ENCODE peak calls at places on chromosomes 3 and 15, in eight cellular contexts. X is central memory CD4-positive, alpha-beta T cell; N is M059J; M is CD8-positive, alpha-beta memory T cell; I is stimulated activated CD8-positive, alpha-beta memory T cell treated with anti-CD3 and anti-CD28 coated beads, Interleukin-4, amount 100 ng/mL, for 48 hours; R is NCI-H187; F is caudate nucleus; P is activated CD8-positive, alpha-beta memory T cell treated with anti-CD3 and anti-CD28 coated beads for 48 hours. O is an unnamed sample.

GRCh38 chr3:124886168-124887051 is 755 bp downstream of the ITGB5 start:
- DNase-seq in X (no peak), N (peak), M (no peak), I (peak), R (no peak), F (peak), P (peak), O (no peak)

GRCh38 chr3:197372076-197372661 is 73.8 kb upstream of the DLG1 start:
- DNase-seq in X (no peak), N (peak), M (no peak), I (no peak), R (peak), F (no peak), P (no peak), O (no peak)

GRCh38 chr3:62538706-62539356 is 165.5 kb upstream of the FEZF2 start:
- DNase-seq in X (no peak), N (no peak), M (no peak), I (no peak), R (no peak), F (no peak), P (no peak), O (no peak)

GRCh38 chr15:77482570-77482969 is 61.9 kb downstream of the HMG20A start:
- DNase-seq in X (no peak), N (peak), M (no peak), I (no peak), R (no peak), F (no peak), P (no peak), O (no peak)

GRCh38 chr3:94004301-94004910 is 24.0 kb downstream of the STX19 start:
- DNase-seq in X (peak), N (peak), M (no peak), I (no peak), R (no peak), F (no peak), P (no peak), O (no peak)

GRCh38 chr15:41001524-41001923 is 48.3 kb downstream of the CHAC1 start:
- DNase-seq in X (no peak), N (peak), M (no peak), I (no peak), R (no peak), F (no peak), P (no peak), O (no peak)

GRCh38 chr3:114709102-114709501 is 415.3 kb downstream of the TIGIT start:
- DNase-seq in X (no peak), N (peak), M (no peak), I (no peak), R (no peak), F (no peak), P (no peak), O (no peak)

GRCh38 chr3:119206611-119207511 is 33.5 kb downstream of the UPK1B start:
- DNase-seq in X (no peak), N (peak), M (no peak), I (no peak), R (no peak), F (no peak), P (no peak), O (no peak)

GRCh38 chr3:148727242-148727641 is 29.5 kb downstream of the AGTR1 start:
- DNase-seq in X (no peak), N (peak), M (no peak), I (no peak), R (no peak), F (no peak), P (no peak), O (no peak)

GRCh38 chr3:172034786-172035685 is 4.3 kb upstream of the FNDC3B start:
- DNase-seq in X (peak), N (peak), M (no peak), I (no peak), R (no peak), F (no peak), P (no peak), O (no peak)

GRCh38 chr3:29280675-29281264 is at the start of gene RBMS3:
- DNase-seq in X (no peak), N (peak), M (no peak), I (peak), R (no peak), F (peak), P (no peak), O (no peak)

GRCh38 chr3:168511428-168512014 is 415.8 kb upstream of the GOLIM4 start:
- DNase-seq in X (no peak), N (peak), M (no peak), I (no peak), R (no peak), F (no peak), P (no peak), O (no peak)

GRCh38 chr3:105747621-105748165 is 121.1 kb downstream of the CBLB start:
- DNase-seq in X (no peak), N (no peak), M (no peak), I (no peak), R (no peak), F (no peak), P (no peak), O (no peak)

GRCh38 chr3:179555604-179556003 is 7.1 kb upstream of the ACTL6A start:
- DNase-seq in X (no peak), N (no peak), M (no peak), I (no peak), R (no peak), F (no peak), P (no peak), O (no peak)

GRCh38 chr3:116179091-116179490 is 266.2 kb downstream of the LSAMP start:
- DNase-seq in X (no peak), N (peak), M (no peak), I (no peak), R (no peak), F (no peak), P (no peak), O (no peak)

GRCh38 chr3:23659274-23659673 is 146.5 kb upstream of the UBE2E1 start:
- DNase-seq in X (no peak), N (no peak), M (no peak), I (no peak), R (no peak), F (no peak), P (no peak), O (no peak)

GRCh38 chr3:13414040-13414729 is 5.9 kb downstream of the NUP210 start:
- DNase-seq in X (peak), N (peak), M (peak), I (peak), R (no peak), F (no peak), P (peak), O (peak)

GRCh38 chr3:177452487-177452886 is 255.2 kb upstream of the TBL1XR1 start:
- DNase-seq in X (no peak), N (peak), M (no peak), I (no peak), R (no peak), F (no peak), P (no peak), O (no peak)

GRCh38 chr15:41887161-41887560 is 6.7 kb downstream of the SPTBN5 start:
- DNase-seq in X (no peak), N (no peak), M (no peak), I (no peak), R (no peak), F (no peak), P (no peak), O (no peak)

GRCh38 chr3:45322616-45323015 is 65.8 kb upstream of the LARS2 start:
- DNase-seq in X (no peak), N (no peak), M (no peak), I (no peak), R (no peak), F (no peak), P (no peak), O (no peak)

GRCh38 chr3:185164428-185165217 is 11.8 kb upstream of the C3orf70 start:
- DNase-seq in X (no peak), N (no peak), M (no peak), I (no peak), R (no peak), F (no peak), P (no peak), O (no peak)

GRCh38 chr15:37767841-37768455 is 166.5 kb upstream of the TMCO5A start:
- DNase-seq in X (no peak), N (peak), M (no peak), I (no peak), R (no peak), F (no peak), P (no peak), O (no peak)

GRCh38 chr3:101850327-101851048 is 1.2 kb downstream of the NFKBIZ start:
- DNase-seq in X (peak), N (peak), M (peak), I (peak), R (no peak), F (no peak), P (peak), O (peak)

GRCh38 chr15:65619636-65620290 is 2.0 kb upstream of the SLC24A1 start:
- DNase-seq in X (no peak), N (no peak), M (no peak), I (no peak), R (no peak), F (no peak), P (no peak), O (no peak)

GRCh38 chr3:129305592-129306091 is 27.0 kb downstream of the HMCES start:
- DNase-seq in X (no peak), N (peak), M (no peak), I (no peak), R (no peak), F (no peak), P (no peak), O (no peak)

GRCh38 chr3:187223799-187224198 is 26.5 kb downstream of the RTP1 start:
- DNase-seq in X (no peak), N (peak), M (no peak), I (no peak), R (no peak), F (no peak), P (no peak), O (no peak)

GRCh38 chr3:100340527-100340926 is 6.0 kb downstream of the NIT2 start:
- DNase-seq in X (no peak), N (no peak), M (no peak), I (no peak), R (no peak), F (no peak), P (no peak), O (no peak)

GRCh38 chr3:77038468-77038927 is 1.4 kb upstream of the ROBO2 start:
- DNase-seq in X (no peak), N (peak), M (no peak), I (no peak), R (peak), F (peak), P (no peak), O (no peak)

GRCh38 chr15:96181873-96182301 is 148.6 kb upstream of the NR2F2 start:
- DNase-seq in X (no peak), N (peak), M (no peak), I (no peak), R (no peak), F (no peak), P (no peak), O (no peak)

GRCh38 chr3:157354722-157355121 is 81.9 kb upstream of the PTX3 start:
- DNase-seq in X (no peak), N (peak), M (no peak), I (no peak), R (no peak), F (no peak), P (no peak), O (no peak)

GRCh38 chr3:69426905-69427304 is 41.0 kb upstream of the FRMD4B start:
- DNase-seq in X (no peak), N (no peak), M (no peak), I (no peak), R (no peak), F (no peak), P (no peak), O (no peak)

GRCh38 chr3:49775538-49775937 is 10.8 kb downstream of the IP6K1 start:
- DNase-seq in X (no peak), N (no peak), M (no peak), I (no peak), R (no peak), F (no peak), P (no peak), O (no peak)

GRCh38 chr3:88141458-88142083 is 8.2 kb upstream of the C3orf38 start:
- DNase-seq in X (no peak), N (peak), M (no peak), I (no peak), R (no peak), F (no peak), P (no peak), O (no peak)

GRCh38 chr3:188727052-188727451 is 444.7 kb upstream of the TPRG1 start:
- DNase-seq in X (no peak), N (no peak), M (no peak), I (no peak), R (no peak), F (no peak), P (no peak), O (no peak)

GRCh38 chr15:82298520-82298919 is 35.9 kb downstream of the SAXO2 start:
- DNase-seq in X (peak), N (no peak), M (peak), I (peak), R (no peak), F (no peak), P (no peak), O (peak)

GRCh38 chr3:196886175-196886574 is 18.5 kb downstream of the SENP5 start:
- DNase-seq in X (no peak), N (no peak), M (no peak), I (peak), R (no peak), F (no peak), P (no peak), O (no peak)

GRCh38 chr3:155497930-155498647 is 204.6 kb upstream of the STRIT1 start:
- DNase-seq in X (no peak), N (peak), M (no peak), I (no peak), R (no peak), F (no peak), P (no peak), O (no peak)

GRCh38 chr3:173688216-173688842 is 290.8 kb downstream of the NLGN1 start:
- DNase-seq in X (no peak), N (peak), M (no peak), I (no peak), R (no peak), F (no peak), P (no peak), O (no peak)

O was measured in T-cell.